ENCODE peak calls at places on chromosomes 16 and 17, in five cellular contexts. J, A, P, Y and Z are unnamed samples.

GRCh38 chr17:65013613-65014391 is 42.7 kb downstream of the GNA13 start:
- DNase-seq in J (peak), A (peak), P (no peak), Y (peak), Z (no peak)

GRCh38 chr16:56618138-56618537 is 7.4 kb upstream of the MT1E start:
- DNase-seq in J (no peak), A (no peak), P (no peak), Y (no peak), Z (no peak)

GRCh38 chr16:48392407-48392806 is 7.2 kb upstream of the SIAH1 start:
- DNase-seq in J (no peak), A (no peak), P (no peak), Y (no peak), Z (no peak)

GRCh38 chr16:11170201-11170600 is 85.8 kb downstream of the SOCS1 start:
- DNase-seq in J (no peak), A (no peak), P (no peak), Y (no peak), Z (no peak)

GRCh38 chr16:56972898-56973689 is 11.3 kb downstream of the CETP start:
- DNase-seq in J (no peak), A (no peak), P (no peak), Y (no peak), Z (no peak)

GRCh38 chr16:16857012-16857411 is 478.1 kb downstream of the NPIPA7 start:
- DNase-seq in J (no peak), A (no peak), P (no peak), Y (no peak), Z (no peak)

GRCh38 chr17:57528084-57528451 is 217.0 kb downstream of the CCDC182 start:
- DNase-seq in J (no peak), A (no peak), P (no peak), Y (no peak), Z (no peak)

GRCh38 chr16:6446370-6446769 is 886.3 kb upstream of the RBFOX1 start:
- DNase-seq in J (no peak), A (no peak), P (peak), Y (no peak), Z (no peak)

GRCh38 chr17:60602385-60602742 is 2.4 kb downstream of the PPM1D start:
- DNase-seq in J (peak), A (no peak), P (peak), Y (no peak), Z (no peak)

GRCh38 chr16:2288701-2289100 is 20.8 kb upstream of the RNPS1 start:
- DNase-seq in J (no peak), A (no peak), P (no peak), Y (no peak), Z (no peak)